ENCODE peak calls at places on chromosomes 11 and 22, in six cellular contexts. One of them, this sample, is unnamed.

GRCh38 chr22:38193580-38193979 is 8.2 kb upstream of the MAFF start:
- DNase-seq in GM12878: no peak
- DNase-seq in HCT116: no peak
- DNase-seq in HepG2: no peak
- DNase-seq in K562: no peak
- DNase-seq in H1: no peak
- DNase-seq in this sample: no peak

GRCh38 chr11:19422257-19422656 is 181.5 kb upstream of the E2F8 start:
- DNase-seq in HCT116: no peak
- DNase-seq in GM12878: no peak
- DNase-seq in HepG2: no peak
- DNase-seq in K562: no peak
- DNase-seq in H1: no peak
- DNase-seq in this sample: no peak

GRCh38 chr11:73218106-73218829 is at the start of gene P2RY2:
- DNase-seq in HepG2: peak; percentile 53
- DNase-seq in K562: no peak
- DNase-seq in H1: peak; percentile 91
- DNase-seq in HCT116: peak; percentile 32
- DNase-seq in GM12878: no peak
- DNase-seq in this sample: peak; percentile 38

GRCh38 chr11:69558519-69558941 is 77.1 kb downstream of the LINC01488 start:
- DNase-seq in HCT116: no peak
- DNase-seq in K562: peak; percentile 4
- DNase-seq in HepG2: no peak
- DNase-seq in H1: no peak
- DNase-seq in GM12878: no peak
- DNase-seq in this sample: no peak

GRCh38 chr11:10050561-10050960 is 243.5 kb downstream of the SBF2 start:
- DNase-seq in HCT116: no peak
- DNase-seq in K562: no peak
- DNase-seq in HepG2: peak; percentile 91
- DNase-seq in H1: no peak
- DNase-seq in GM12878: no peak
- DNase-seq in this sample: no peak

GRCh38 chr11:12110714-12111481 is 508 bp downstream of the MICAL2 start:
- DNase-seq in HepG2: no peak
- DNase-seq in K562: no peak
- DNase-seq in H1: peak; percentile 64
- DNase-seq in GM12878: no peak
- DNase-seq in HCT116: no peak
- DNase-seq in this sample: no peak

GRCh38 chr11:57482782-57483569 is 22.6 kb downstream of the RTN4RL2 start:
- DNase-seq in GM12878: no peak
- DNase-seq in HepG2: no peak
- DNase-seq in K562: no peak
- DNase-seq in HCT116: no peak
- DNase-seq in H1: peak; percentile 91
- DNase-seq in this sample: no peak

GRCh38 chr22:44613196-44613595 is 88.8 kb upstream of the PRR5 start:
- DNase-seq in H1: no peak
- DNase-seq in HCT116: no peak
- DNase-seq in K562: no peak
- DNase-seq in GM12878: no peak
- DNase-seq in HepG2: no peak
- DNase-seq in this sample: no peak

GRCh38 chr11:128733440-128734115 is 39.7 kb downstream of the FLI1 start:
- DNase-seq in K562: no peak
- DNase-seq in H1: peak; percentile 66
- DNase-seq in GM12878: no peak
- DNase-seq in HepG2: no peak
- DNase-seq in HCT116: no peak
- DNase-seq in this sample: peak; percentile 89

GRCh38 chr11:128734439-128735224 is 40.8 kb downstream of the FLI1 start:
- DNase-seq in H1: no peak
- DNase-seq in GM12878: no peak
- DNase-seq in HCT116: no peak
- DNase-seq in HepG2: no peak
- DNase-seq in K562: no peak
- DNase-seq in this sample: no peak

GRCh38 chr11:128737704-128738103 is 43.8 kb downstream of the FLI1 start:
- DNase-seq in GM12878: no peak
- DNase-seq in HepG2: no peak
- DNase-seq in K562: no peak
- DNase-seq in HCT116: no peak
- DNase-seq in H1: no peak
- DNase-seq in this sample: no peak

GRCh38 chr11:128738942-128739341 is 45.1 kb downstream of the FLI1 start:
- DNase-seq in H1: no peak
- DNase-seq in HepG2: no peak
- DNase-seq in K562: no peak
- DNase-seq in HCT116: no peak
- DNase-seq in GM12878: no peak
- DNase-seq in this sample: no peak

DNA sequence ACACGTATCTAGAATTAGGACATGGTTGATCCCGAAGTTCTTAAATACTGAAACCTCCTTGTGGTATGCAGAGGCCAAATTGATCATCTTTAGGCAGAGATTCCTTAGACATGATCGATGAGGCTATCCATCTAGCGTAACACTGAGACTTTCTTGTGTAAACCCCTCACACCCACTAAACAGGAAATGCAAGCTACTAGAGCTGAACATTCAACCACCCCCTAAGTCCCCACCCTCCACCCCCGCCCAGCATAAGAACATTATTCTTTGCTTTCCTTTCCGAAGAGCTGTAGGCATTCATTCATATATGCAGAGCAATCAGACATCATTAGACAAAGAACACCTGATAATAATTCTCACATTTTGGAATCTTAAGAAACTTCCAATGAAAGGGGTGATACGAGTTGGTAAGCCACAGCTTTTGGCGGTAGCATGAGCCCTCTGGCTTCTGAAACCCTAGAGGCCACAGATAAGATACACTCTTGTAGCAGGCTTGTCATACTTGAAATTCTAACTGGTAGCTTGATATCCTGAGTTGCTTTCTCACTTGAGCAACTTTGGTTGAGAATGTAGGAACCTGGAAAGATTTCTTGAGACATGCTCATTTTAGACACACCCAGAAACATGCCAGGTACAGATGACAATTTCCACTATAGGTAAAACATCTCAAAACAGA is 42.2 kb downstream of the FLI1 start:
- DNase-seq in HepG2: no peak
- DNase-seq in GM12878: no peak
- DNase-seq in K562: no peak
- DNase-seq in HCT116: no peak
- DNase-seq in H1: no peak
- DNase-seq in this sample: no peak
- H3K9ac ChIP-seq in HepG2: no peak overlapping the region
- H3K9ac ChIP-seq in GM12878: peak overlapping the region; percentile 15
- H3K9ac ChIP-seq in K562: no peak overlapping the region
- H3K9ac ChIP-seq in HCT116: no peak overlapping the region
- H3K9ac ChIP-seq in H1: no peak overlapping the region
- H3K9ac ChIP-seq in this sample: no peak overlapping the region

GRCh38 chr11:113289341-113290187 is 24.8 kb upstream of the TTC12 start:
- DNase-seq in GM12878: peak; percentile 33
- DNase-seq in HCT116: peak; percentile 21
- DNase-seq in H1: peak; percentile 86
- DNase-seq in K562: peak; percentile 69
- DNase-seq in HepG2: peak; percentile 21
- DNase-seq in this sample: peak; percentile 63
- TF ChIP-seq ZNF274 in GM12878: no peak
- TF ChIP-seq ZNF274 in HCT116: no peak
- TF ChIP-seq ZNF274 in H1: no peak
- TF ChIP-seq ZNF274 in K562: no peak
- TF ChIP-seq ZNF274 in HepG2: no peak
- TF ChIP-seq ZNF274 in this sample: no peak

GRCh38 chr11:93330446-93330984 is at the start of gene DEUP1:
- DNase-seq in HepG2: no peak
- DNase-seq in HCT116: no peak
- DNase-seq in GM12878: no peak
- DNase-seq in H1: peak; percentile 82
- DNase-seq in K562: peak; percentile 75
- DNase-seq in this sample: no peak

GRCh38 chr11:93326681-93327080 is 3.9 kb upstream of the DEUP1 start:
- DNase-seq in K562: peak; percentile 16
- DNase-seq in GM12878: no peak
- DNase-seq in HCT116: no peak
- DNase-seq in HepG2: no peak
- DNase-seq in H1: no peak
- DNase-seq in this sample: no peak

DNA sequence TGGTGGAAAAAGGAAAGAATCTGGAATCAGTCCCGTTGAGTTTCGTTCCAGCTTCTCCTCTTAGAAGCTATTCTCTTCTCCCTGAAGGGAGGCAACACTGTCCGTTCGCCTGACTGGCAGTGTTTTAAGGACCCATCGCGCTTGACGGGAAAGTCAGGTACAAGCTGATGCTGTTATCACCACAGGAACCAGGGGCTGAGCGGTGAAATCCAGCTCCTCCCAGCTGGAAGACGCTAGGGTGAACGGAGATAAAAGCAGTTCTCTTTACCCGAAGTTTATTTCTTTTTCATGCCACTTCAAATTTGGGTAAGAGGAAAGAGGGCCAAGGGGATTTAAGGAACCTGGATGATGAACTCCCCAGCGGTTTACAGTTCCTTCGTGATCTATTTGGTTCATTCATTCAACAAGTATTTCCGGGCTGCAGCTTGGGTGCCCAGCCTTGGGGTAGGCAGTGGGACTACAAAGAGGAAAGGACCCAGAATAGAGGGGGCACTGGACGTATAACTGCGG is 551 bp upstream of the DEUP1 start:
- DNase-seq in K562: peak; percentile 46
- DNase-seq in H1: peak; percentile 55
- DNase-seq in GM12878: no peak
- DNase-seq in HCT116: no peak
- DNase-seq in HepG2: no peak
- DNase-seq in this sample: no peak
- H3K4me3 ChIP-seq in K562: peak overlapping the region; percentile 51
- H3K4me3 ChIP-seq in H1: peak overlapping the region; percentile 62
- H3K4me3 ChIP-seq in GM12878: no peak overlapping the region
- H3K4me3 ChIP-seq in HCT116: no peak overlapping the region
- H3K4me3 ChIP-seq in HepG2: no peak overlapping the region
- H3K4me3 ChIP-seq in this sample: peak overlapping the region; percentile 36

DNA sequence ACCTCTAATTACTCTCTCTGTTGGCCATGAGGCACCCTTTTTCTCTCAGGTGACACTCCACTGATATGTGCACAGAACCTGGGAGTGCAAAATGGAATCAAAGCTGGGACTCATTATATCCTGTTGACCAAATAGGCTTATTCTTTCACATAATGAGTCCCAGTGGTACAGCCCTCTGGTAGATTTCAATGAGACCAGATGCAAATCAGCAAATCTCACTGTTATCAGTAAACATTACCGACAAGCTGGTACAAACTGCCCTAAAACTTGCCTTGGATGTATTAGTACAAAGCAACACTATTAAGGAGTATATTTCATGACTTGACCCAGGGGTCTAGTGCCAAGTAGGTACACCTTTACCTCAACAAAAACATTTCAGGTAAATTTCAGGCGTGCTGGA is 128.3 kb downstream of the DDX10 start:
- DNase-seq in H1: no peak
- DNase-seq in HCT116: no peak
- DNase-seq in GM12878: no peak
- DNase-seq in HepG2: no peak
- DNase-seq in K562: no peak
- DNase-seq in this sample: no peak
- H3K9ac ChIP-seq in H1: no peak overlapping the region
- H3K9ac ChIP-seq in HCT116: no peak overlapping the region
- H3K9ac ChIP-seq in GM12878: no peak overlapping the region
- H3K9ac ChIP-seq in HepG2: no peak overlapping the region
- H3K9ac ChIP-seq in K562: no peak overlapping the region
- H3K9ac ChIP-seq in this sample: no peak overlapping the region

GRCh38 chr11:103893366-103893765 is 143.1 kb upstream of the DDI1 start:
- DNase-seq in HCT116: no peak
- DNase-seq in GM12878: no peak
- DNase-seq in K562: no peak
- DNase-seq in H1: no peak
- DNase-seq in HepG2: no peak
- DNase-seq in this sample: no peak

GRCh38 chr11:103894673-103895072 is 141.8 kb upstream of the DDI1 start:
- DNase-seq in GM12878: no peak
- DNase-seq in HepG2: no peak
- DNase-seq in H1: no peak
- DNase-seq in K562: no peak
- DNase-seq in HCT116: no peak
- DNase-seq in this sample: no peak

GRCh38 chr11:103894034-103894433 is 142.4 kb upstream of the DDI1 start:
- DNase-seq in HCT116: no peak
- DNase-seq in K562: no peak
- DNase-seq in HepG2: no peak
- DNase-seq in H1: no peak
- DNase-seq in GM12878: no peak
- DNase-seq in this sample: no peak

GRCh38 chr11:103890654-103891053 is 145.8 kb upstream of the DDI1 start:
- DNase-seq in GM12878: no peak
- DNase-seq in H1: no peak
- DNase-seq in HCT116: no peak
- DNase-seq in HepG2: no peak
- DNase-seq in K562: no peak
- DNase-seq in this sample: no peak

DNA sequence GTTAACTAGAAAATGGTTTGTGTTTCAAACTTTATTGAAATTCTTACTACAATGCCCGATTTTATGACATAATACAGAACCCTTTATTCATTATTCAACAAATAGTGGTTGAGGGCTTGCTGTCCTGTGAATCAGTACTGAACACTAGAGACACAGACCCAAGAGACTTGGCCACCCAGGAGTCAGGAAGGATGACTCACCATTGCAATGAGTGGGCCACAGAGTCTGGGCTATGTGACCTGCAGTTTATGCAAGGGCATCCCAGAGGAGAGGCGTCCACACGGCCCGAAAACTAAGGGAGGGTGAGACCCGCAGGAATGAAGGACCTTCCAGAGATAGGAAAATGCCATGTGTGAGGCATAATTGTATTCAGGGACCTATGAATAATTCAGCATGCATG is 143.8 kb upstream of the DDI1 start:
- DNase-seq in GM12878: no peak
- DNase-seq in K562: no peak
- DNase-seq in HepG2: no peak
- DNase-seq in H1: no peak
- DNase-seq in HCT116: no peak
- DNase-seq in this sample: no peak
- TF ChIP-seq ZNF274 in GM12878: no peak
- TF ChIP-seq ZNF274 in K562: no peak
- TF ChIP-seq ZNF274 in HepG2: no peak
- TF ChIP-seq ZNF274 in H1: no peak
- TF ChIP-seq ZNF274 in HCT116: no peak
- TF ChIP-seq ZNF274 in this sample: no peak

DNA sequence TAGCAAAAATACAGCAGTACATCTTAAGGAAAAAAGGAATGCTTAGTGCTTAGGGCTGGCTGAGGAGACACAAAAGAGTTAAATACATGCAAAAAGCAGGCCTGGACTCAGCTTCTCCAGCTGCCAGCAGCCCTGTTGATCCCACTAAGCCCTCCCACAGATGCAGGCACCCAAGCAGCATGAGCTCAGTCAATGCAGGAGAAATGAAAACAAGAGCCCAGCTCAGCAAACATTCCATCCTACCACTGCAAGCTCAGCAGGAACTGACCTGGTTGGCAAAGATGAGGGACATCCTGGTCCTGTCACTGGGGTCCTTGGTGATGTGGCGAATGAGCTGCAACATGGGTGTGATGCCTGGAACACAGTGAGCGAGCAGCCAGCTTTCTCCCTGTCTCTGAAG is 5.8 kb downstream of the CYB5R2 start:
- DNase-seq in K562: no peak
- DNase-seq in HCT116: no peak
- DNase-seq in HepG2: no peak
- DNase-seq in GM12878: no peak
- DNase-seq in H1: peak; percentile 30
- DNase-seq in this sample: no peak
- H3K4me3 ChIP-seq in K562: no peak overlapping the region
- H3K4me3 ChIP-seq in HCT116: no peak overlapping the region
- H3K4me3 ChIP-seq in HepG2: no peak overlapping the region
- H3K4me3 ChIP-seq in GM12878: no peak overlapping the region
- H3K4me3 ChIP-seq in H1: no peak overlapping the region
- H3K4me3 ChIP-seq in this sample: no peak overlapping the region

This sample was measured in NT2/D1.